ENCODE peak calls at places on chromosomes 6 and 20, in four cellular contexts. D is GM23248, U is AG20443, H is astrocyte of the spinal cord. P is an unnamed sample.

GRCh38 chr6:71473908-71474307 is 185.3 kb downstream of the OGFRL1 start:
- DNase-seq in D (peak), U (peak), H (peak), P (peak)

GRCh38 chr6:81808834-81809598 is 56.5 kb upstream of the TENT5A start:
- DNase-seq in D (no peak), U (no peak), H (no peak), P (no peak)

GRCh38 chr20:62539208-62539607 is 63.4 kb upstream of the GATA5 start:
- DNase-seq in D (no peak), U (no peak), H (no peak), P (no peak)

GRCh38 chr20:1779567-1779966 is 115.6 kb upstream of the SIRPA start:
- DNase-seq in D (no peak), U (no peak), H (no peak), P (no peak)

GRCh38 chr20:10004900-10005299 is 29.9 kb upstream of the ANKEF1 start:
- DNase-seq in D (no peak), U (no peak), H (no peak), P (no peak)

GRCh38 chr6:85432554-85432953 is 17.3 kb upstream of the NT5E start:
- DNase-seq in D (no peak), U (no peak), H (peak), P (no peak)

GRCh38 chr20:18585134-18585533 is 2.7 kb upstream of the DTD1 start:
- DNase-seq in D (peak), U (no peak), H (peak), P (no peak)

GRCh38 chr6:150766201-150766997 is 99.1 kb upstream of the MTHFD1L start:
- DNase-seq in D (no peak), U (no peak), H (peak), P (peak)

GRCh38 chr6:9554806-9555205 is 860.1 kb downstream of the TFAP2A start:
- DNase-seq in D (no peak), U (no peak), H (no peak), P (no peak)

GRCh38 chr20:63974402-63975200 is 4.8 kb downstream of the SAMD10 start:
- DNase-seq in D (no peak), U (no peak), H (no peak), P (no peak)

GRCh38 chr6:70651326-70651905 is 16.3 kb upstream of the SMAP1 start:
- DNase-seq in D (no peak), U (no peak), H (no peak), P (no peak)

GRCh38 chr20:18928626-18929025 is 115.0 kb downstream of the SCP2D1 start:
- DNase-seq in D (no peak), U (no peak), H (no peak), P (no peak)

P was measured in astrocyte of the cerebellum.